ENCODE peak calls at places on chromosome 15, in eight cellular contexts. H is activated T-cell treated with anti-CD3 and anti-CD28 coated beads for 1 hour, Q is brain microvascular endothelial cell, X is NCI-H69, N is NAMALWA, S is NCI-H1694 treated with DMSO at 0.1 percent for 48 hours, J is EH, T is upper lobe of right lung. Y is an unnamed sample.

GRCh38 chr15:38438031-38438986 is 15.6 kb upstream of the FAM98B start:
- DNase-seq in H (no peak), Q (no peak), X (no peak), N (no peak), S (no peak), J (no peak), T (no peak), Y (no peak)

GRCh38 chr15:29086891-29087290 is 182.7 kb downstream of the NSMCE3 start:
- DNase-seq in H (no peak), Q (no peak), X (no peak), N (no peak), S (no peak), J (no peak), T (no peak), Y (no peak)

GRCh38 chr15:68096099-68096498 is 42.0 kb downstream of the PIAS1 start:
- DNase-seq in H (no peak), Q (no peak), X (no peak), N (no peak), S (no peak), J (no peak), T (no peak), Y (no peak)

GRCh38 chr15:59866642-59867041 is 137.5 kb upstream of the FOXB1 start:
- DNase-seq in H (no peak), Q (no peak), X (no peak), N (no peak), S (peak), J (no peak), T (no peak), Y (no peak)

GRCh38 chr15:34793901-34794300 is 1.4 kb downstream of the ACTC1 start:
- DNase-seq in H (no peak), Q (no peak), X (peak), N (no peak), S (no peak), J (no peak), T (no peak), Y (no peak)

GRCh38 chr15:88635343-88635742 is 3.5 kb upstream of the ISG20 start:
- DNase-seq in H (no peak), Q (no peak), X (no peak), N (peak), S (no peak), J (peak), T (no peak), Y (no peak)

GRCh38 chr15:90840954-90841353 is 27.4 kb upstream of the FURIN start:
- DNase-seq in H (no peak), Q (no peak), X (no peak), N (no peak), S (no peak), J (no peak), T (no peak), Y (no peak)

GRCh38 chr15:59400103-59400813 is 27.6 kb upstream of the MYO1E start:
- DNase-seq in H (no peak), Q (no peak), X (no peak), N (no peak), S (no peak), J (no peak), T (no peak), Y (no peak)

GRCh38 chr15:59953392-59953883 is 50.7 kb upstream of the FOXB1 start:
- DNase-seq in H (no peak), Q (no peak), X (peak), N (no peak), S (no peak), J (no peak), T (no peak), Y (no peak)

GRCh38 chr15:64536244-64536836 is 76.0 kb downstream of the ZNF609 start:
- DNase-seq in H (no peak), Q (peak), X (no peak), N (no peak), S (no peak), J (peak), T (no peak), Y (no peak)

GRCh38 chr15:38389924-38390542 is 63.9 kb upstream of the FAM98B start:
- DNase-seq in H (peak), Q (peak), X (peak), N (peak), S (peak), J (peak), T (peak), Y (no peak)

GRCh38 chr15:63256433-63256884 is 20.9 kb upstream of the APH1B start:
- DNase-seq in H (no peak), Q (peak), X (no peak), N (no peak), S (no peak), J (peak), T (no peak), Y (no peak)

GRCh38 chr15:69980311-69981059 is 117.2 kb downstream of the TLE3 start:
- DNase-seq in H (no peak), Q (no peak), X (peak), N (peak), S (no peak), J (no peak), T (no peak), Y (no peak)

GRCh38 chr15:73601449-73602425 is 31.5 kb downstream of the NPTN start:
- DNase-seq in H (no peak), Q (peak), X (peak), N (no peak), S (peak), J (peak), T (no peak), Y (peak)

GRCh38 chr15:72155021-72155621 is 36.9 kb downstream of the SENP8 start:
- DNase-seq in H (no peak), Q (no peak), X (peak), N (no peak), S (no peak), J (peak), T (peak), Y (peak)

GRCh38 chr15:92083190-92083589 is 229.7 kb downstream of the SLCO3A1 start:
- DNase-seq in H (no peak), Q (no peak), X (no peak), N (no peak), S (no peak), J (no peak), T (peak), Y (no peak)

GRCh38 chr15:66799242-66799641 is 97.2 kb downstream of the SMAD6 start:
- DNase-seq in H (no peak), Q (no peak), X (no peak), N (no peak), S (no peak), J (no peak), T (no peak), Y (no peak)

GRCh38 chr15:39488498-39488897 is 92.4 kb upstream of the THBS1 start:
- DNase-seq in H (no peak), Q (no peak), X (no peak), N (no peak), S (no peak), J (no peak), T (no peak), Y (no peak)

GRCh38 chr15:39944711-39945110 is 10.8 kb downstream of the EIF2AK4 start:
- DNase-seq in H (no peak), Q (no peak), X (no peak), N (no peak), S (no peak), J (peak), T (no peak), Y (no peak)

GRCh38 chr15:69398541-69398940 is 15.6 kb upstream of the KIF23 start:
- DNase-seq in H (no peak), Q (peak), X (peak), N (no peak), S (peak), J (peak), T (peak), Y (no peak)

GRCh38 chr15:56934269-56934668 is 15.8 kb downstream of the TCF12 start:
- DNase-seq in H (no peak), Q (peak), X (no peak), N (no peak), S (no peak), J (no peak), T (no peak), Y (no peak)

GRCh38 chr15:60328852-60329443 is 68.8 kb downstream of the ANXA2 start:
- DNase-seq in H (peak), Q (peak), X (peak), N (peak), S (peak), J (peak), T (no peak), Y (no peak)

GRCh38 chr15:87582169-87582568 is 674.4 kb downstream of the NTRK3 start:
- DNase-seq in H (no peak), Q (no peak), X (no peak), N (peak), S (no peak), J (no peak), T (no peak), Y (no peak)

GRCh38 chr15:64842986-64843561 is 1.4 kb downstream of the PLEKHO2 start:
- DNase-seq in H (no peak), Q (peak), X (no peak), N (peak), S (no peak), J (peak), T (peak), Y (no peak)

GRCh38 chr15:74523982-74524381 is 17.0 kb upstream of the ARID3B start:
- DNase-seq in H (no peak), Q (no peak), X (no peak), N (no peak), S (no peak), J (peak), T (no peak), Y (no peak)

GRCh38 chr15:58308742-58309355 is 122.9 kb upstream of the LIPC start:
- DNase-seq in H (no peak), Q (no peak), X (no peak), N (no peak), S (no peak), J (no peak), T (no peak), Y (no peak)

GRCh38 chr15:75669191-75669878 is 21.6 kb downstream of the SNX33 start:
- DNase-seq in H (no peak), Q (no peak), X (no peak), N (no peak), S (no peak), J (peak), T (no peak), Y (no peak)

GRCh38 chr15:98548172-98548971 is 100.0 kb upstream of the IGF1R start:
- DNase-seq in H (peak), Q (peak), X (peak), N (no peak), S (no peak), J (peak), T (peak), Y (no peak)

GRCh38 chr15:74869726-74870407 is 3.3 kb downstream of the SCAMP2 start:
- DNase-seq in H (no peak), Q (no peak), X (no peak), N (peak), S (no peak), J (peak), T (peak), Y (no peak)

GRCh38 chr15:55802600-55803376 is 59.8 kb upstream of the PRTG start:
- DNase-seq in H (no peak), Q (no peak), X (peak), N (no peak), S (no peak), J (no peak), T (no peak), Y (no peak)

GRCh38 chr15:100201376-100202280 is 140.1 kb downstream of the ADAMTS17 start:
- DNase-seq in H (no peak), Q (no peak), X (no peak), N (peak), S (no peak), J (no peak), T (no peak), Y (no peak)

GRCh38 chr15:35738370-35738769 is 192.4 kb upstream of the DPH6 start:
- DNase-seq in H (no peak), Q (peak), X (no peak), N (no peak), S (no peak), J (peak), T (no peak), Y (no peak)

GRCh38 chr15:62901087-62901486 is 141.5 kb upstream of the TPM1 start:
- DNase-seq in H (no peak), Q (no peak), X (no peak), N (no peak), S (no peak), J (no peak), T (no peak), Y (no peak)

GRCh38 chr15:33612721-33613304 is 302.0 kb downstream of the RYR3 start:
- DNase-seq in H (no peak), Q (no peak), X (no peak), N (no peak), S (no peak), J (no peak), T (no peak), Y (no peak)

GRCh38 chr15:36757189-36757814 is 177.9 kb downstream of the CDIN1 start:
- DNase-seq in H (no peak), Q (peak), X (peak), N (no peak), S (no peak), J (peak), T (no peak), Y (no peak)

GRCh38 chr15:35060591-35060990 is 24.5 kb downstream of the NANOGP8 start:
- DNase-seq in H (no peak), Q (no peak), X (no peak), N (no peak), S (no peak), J (peak), T (no peak), Y (no peak)

GRCh38 chr15:85771276-85771675 is 23.4 kb downstream of the KLHL25 start:
- DNase-seq in H (no peak), Q (no peak), X (no peak), N (no peak), S (no peak), J (no peak), T (no peak), Y (no peak)

Y was measured in DMS 273 treated with DMSO at 0.1 percent for 48 hours.